ENCODE peak calls at places on chromosomes 2 and 18, in nine cellular contexts. B, W, I, A, F, Y, T, K and V are unnamed samples.

GRCh38 chr2:216837740-216838139 is 22.1 kb downstream of the TNP1 start:
- DNase-seq in Y (no peak), B (no peak), W (no peak), A (no peak), K (no peak), T (no peak), F (no peak), I (no peak), V (no peak)

GRCh38 chr2:169422120-169422519 is 57.2 kb upstream of the BBS5 start:
- DNase-seq in F (no peak), I (no peak), T (no peak), W (no peak), B (no peak), K (no peak), A (no peak), Y (no peak), V (no peak)

GRCh38 chr2:241228081-241228859 is 39.8 kb downstream of the ANO7 start:
- DNase-seq in K (no peak), T (no peak), W (no peak), Y (peak; percentile 41), A (no peak), I (no peak), F (no peak), B (no peak), V (no peak)

GRCh38 chr2:234422242-234422641 is 74.6 kb downstream of the ARL4C start:
- DNase-seq in B (no peak), W (no peak), I (no peak), K (no peak), A (no peak), Y (no peak), T (no peak), F (peak; percentile 100), V (no peak)

GRCh38 chr2:193824474-193824873 is 1629.7 kb upstream of the TMEFF2 start:
- DNase-seq in B (no peak), K (no peak), W (no peak), T (no peak), F (no peak), Y (no peak), I (no peak), A (no peak), V (no peak)

GRCh38 chr2:178990533-178991241 is 59.2 kb downstream of the CCDC141 start:
- DNase-seq in B (no peak), I (no peak), W (no peak), K (no peak), A (no peak), F (no peak), T (no peak), Y (no peak), V (peak; percentile 20)

GRCh38 chr2:207825033-207825957 is 55.6 kb upstream of the FZD5 start:
- DNase-seq in I (no peak), A (no peak), Y (no peak), T (no peak), B (no peak), F (no peak), W (no peak), K (no peak), V (no peak)

GRCh38 chr2:24342110-24342910 is 18.0 kb downstream of the ITSN2 start:
- DNase-seq in B (no peak), F (no peak), T (no peak), W (no peak), I (no peak), K (peak; percentile 23), Y (no peak), A (no peak), V (no peak)

GRCh38 chr18:23887035-23887434 is 127.5 kb upstream of the TTC39C start:
- DNase-seq in I (no peak), W (no peak), F (no peak), A (no peak), B (no peak), Y (no peak), T (no peak), K (no peak), V (no peak)

GRCh38 chr2:7999683-8000476 is 682.0 kb upstream of the ID2 start:
- DNase-seq in A (no peak), I (no peak), T (no peak), Y (no peak), B (no peak), F (no peak), W (no peak), K (no peak), V (no peak)

GRCh38 chr2:12253167-12253778 is 463.5 kb upstream of the TRIB2 start:
- DNase-seq in F (no peak), K (no peak), Y (no peak), B (no peak), T (no peak), W (no peak), I (no peak), A (no peak), V (no peak)

GRCh38 chr2:230067990-230068657 is 600 bp downstream of the SLC16A14 start:
- DNase-seq in F (no peak), I (peak; percentile 69), K (no peak), B (peak; percentile 74), A (no peak), T (peak; percentile 64), Y (peak; percentile 69), W (no peak), V (peak; percentile 68)

GRCh38 chr2:235911125-235911524 is 257.1 kb downstream of the GBX2 start:
- DNase-seq in W (no peak), I (no peak), B (no peak), F (no peak), K (no peak), Y (no peak), T (no peak), A (no peak), V (no peak)

GRCh38 chr2:71666094-71666474 is 212.7 kb downstream of the DYSF start:
- DNase-seq in A (no peak), W (peak; percentile 11), Y (no peak), I (no peak), K (no peak), T (no peak), F (no peak), B (no peak), V (no peak)

GRCh38 chr2:235005603-235006259 is 53.9 kb downstream of the SH3BP4 start:
- DNase-seq in T (peak; percentile 78), Y (peak; percentile 91), B (no peak), I (peak; percentile 86), F (no peak), A (no peak), W (peak; percentile 91), K (no peak), V (no peak)

GRCh38 chr2:70712916-70713315 is 55.1 kb downstream of the ADD2 start:
- DNase-seq in A (peak; percentile 36), K (no peak), Y (no peak), T (no peak), I (no peak), B (no peak), F (no peak), W (no peak), V (no peak)

DNA sequence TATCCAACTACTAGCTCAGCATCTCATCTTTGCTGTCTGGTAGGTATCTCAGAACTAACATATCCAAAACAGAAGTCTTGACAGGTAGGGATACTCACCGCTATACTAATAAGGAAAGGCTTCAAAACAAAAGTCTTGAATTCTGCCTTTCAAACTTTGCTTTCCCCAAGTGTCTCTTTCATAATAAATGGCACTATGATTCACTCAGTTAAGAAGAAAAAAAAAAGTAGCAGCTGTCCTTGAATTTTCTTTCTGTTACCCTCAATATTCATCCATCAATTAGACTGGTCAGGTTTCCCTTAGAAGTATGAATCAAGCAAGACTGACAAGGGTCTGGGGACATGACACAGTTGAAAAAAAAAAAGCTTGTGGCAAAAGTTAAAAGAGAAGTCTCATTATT is 175.1 kb downstream of the GULP1 start:
- DNase-seq in I (no peak), K (no peak), W (no peak), F (no peak), A (no peak), T (no peak), Y (no peak), B (no peak), V (no peak)
- TF ChIP-seq CTCF in I (no peak), K (no peak), W (no peak), F (no peak), A (no peak), T (no peak), Y (no peak), B (no peak), V (no peak)

DNA sequence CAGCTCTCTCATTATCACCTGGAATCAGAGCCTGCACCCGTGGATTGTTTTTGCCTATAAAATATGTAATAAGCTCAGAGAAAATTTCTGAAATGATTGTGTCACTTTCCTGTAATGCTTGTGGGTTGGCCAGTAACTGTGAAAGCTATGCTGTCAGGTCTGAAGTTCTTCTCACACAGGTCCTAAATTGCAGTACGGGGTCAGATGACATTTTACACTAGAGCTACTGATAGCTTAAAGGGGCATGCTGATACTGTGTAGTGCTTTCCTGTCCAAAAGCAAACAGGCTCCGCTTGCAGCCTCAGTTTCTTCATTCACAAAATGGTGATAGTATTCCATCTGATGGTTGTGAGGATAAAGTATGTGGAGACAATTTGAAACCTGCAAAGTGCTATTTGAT is 7.6 kb upstream of the FARSB start:
- DNase-seq in B (no peak), Y (no peak), I (no peak), K (no peak), T (peak; percentile 72), A (no peak), W (no peak), F (no peak), V (no peak)
- TF ChIP-seq CTCF in B (no peak), Y (no peak), I (no peak), K (no peak), T (no peak), A (no peak), W (no peak), F (no peak), V (no peak)

GRCh38 chr2:101349893-101350662 is 37.2 kb downstream of the CREG2 start:
- DNase-seq in T (no peak), I (no peak), B (no peak), K (no peak), F (no peak), A (no peak), W (no peak), Y (no peak), V (no peak)
- TF ChIP-seq CTCF in T (peak; percentile 41), I (no peak), B (no peak), K (no peak), F (peak; percentile 24), A (no peak), W (no peak), Y (no peak), V (no peak)

GRCh38 chr2:223697921-223698645 is 95.9 kb upstream of the SCG2 start:
- DNase-seq in Y (no peak), F (no peak), T (no peak), A (no peak), B (no peak), I (no peak), K (no peak), W (no peak), V (no peak)

GRCh38 chr2:223697316-223697875 is 95.2 kb upstream of the SCG2 start:
- DNase-seq in Y (no peak), K (no peak), A (no peak), B (no peak), I (no peak), W (no peak), F (no peak), T (no peak), V (no peak)

GRCh38 chr2:223688094-223688835 is 86.1 kb upstream of the SCG2 start:
- DNase-seq in B (no peak), Y (no peak), T (peak; percentile 27), W (no peak), A (no peak), K (no peak), F (no peak), I (no peak), V (no peak)

GRCh38 chr2:223696719-223697118 is 94.6 kb upstream of the SCG2 start:
- DNase-seq in Y (no peak), A (no peak), T (no peak), K (no peak), F (peak; percentile 84), B (no peak), I (no peak), W (no peak), V (no peak)

GRCh38 chr2:223692227-223692947 is 90.2 kb upstream of the SCG2 start:
- DNase-seq in F (no peak), A (no peak), B (no peak), K (peak; percentile 37), Y (no peak), W (no peak), I (no peak), T (peak; percentile 59), V (no peak)
- TF ChIP-seq CTCF in F (peak; percentile 79), A (no peak), B (peak; percentile 90), K (peak; percentile 74), Y (peak; percentile 39), W (no peak), I (peak; percentile 47), T (peak; percentile 75), V (no peak)